ENCODE peak calls at places on chromosome 10, in nine cellular contexts. O is cardiac muscle cell; L is small intestine; F is adrenal gland; V is psoas muscle; Q is PC-9; R is tibial artery; D is IMR-90; Z is naive thymus-derived CD4-positive, alpha-beta T cell. X is an unnamed sample.

GRCh38 chr10:30557884-30558283 is 71.7 kb downstream of the LYZL2 start:
- DNase-seq in Z (no peak), Q (peak; percentile 64), O (peak; percentile 76), L (no peak), D (peak; percentile 47), F (peak; percentile 30), V (no peak), R (no peak), X (no peak)

GRCh38 chr10:15238553-15239335 is 70.3 kb upstream of the NMT2 start:
- DNase-seq in D (peak; percentile 60), Q (no peak), V (no peak), Z (no peak), L (no peak), R (no peak), O (peak; percentile 8), F (no peak), X (no peak)

GRCh38 chr10:469947-470338 is 219.5 kb downstream of the DIP2C start:
- DNase-seq in Z (no peak), L (no peak), V (no peak), D (no peak), Q (no peak), O (no peak), F (no peak), R (no peak), X (no peak)

GRCh38 chr10:96415150-96415895 is 56.5 kb upstream of the OPALIN start:
- DNase-seq in O (no peak), V (no peak), R (no peak), F (no peak), Z (no peak), L (no peak), Q (no peak), D (no peak), X (no peak)

GRCh38 chr10:68792115-68792514 is 35.2 kb upstream of the STOX1 start:
- DNase-seq in L (no peak), R (no peak), Z (no peak), D (peak; percentile 30), Q (no peak), F (no peak), O (peak; percentile 29), V (no peak), X (no peak)

GRCh38 chr10:28939352-28940157 is 262.2 kb downstream of the BAMBI start:
- DNase-seq in V (peak; percentile 69), Q (peak; percentile 80), D (peak; percentile 66), Z (no peak), R (peak; percentile 85), O (peak; percentile 98), L (no peak), F (peak; percentile 53), X (peak; percentile 83)

GRCh38 chr10:97733256-97733655 is 3.7 kb upstream of the ZFYVE27 start:
- DNase-seq in R (no peak), Z (no peak), V (no peak), L (no peak), F (no peak), O (no peak), D (no peak), Q (no peak), X (no peak)

GRCh38 chr10:3265081-3265480 is 92.5 kb upstream of the PITRM1 start:
- DNase-seq in D (peak; percentile 16), F (no peak), O (no peak), Q (peak; percentile 53), Z (no peak), L (no peak), R (no peak), V (no peak), X (no peak)

GRCh38 chr10:103759100-103759781 is 96.1 kb downstream of the SH3PXD2A start:
- DNase-seq in L (peak; percentile 50), R (peak; percentile 44), O (peak; percentile 65), F (peak; percentile 53), Z (peak; percentile 28), Q (peak; percentile 71), V (peak; percentile 75), D (peak; percentile 91), X (peak; percentile 76)

GRCh38 chr10:35909291-35909690 is 267.2 kb upstream of the FZD8 start:
- DNase-seq in O (no peak), Q (no peak), V (no peak), Z (no peak), D (no peak), L (no peak), F (no peak), R (no peak), X (no peak)
- H3K27ac ChIP-seq in O (no peak overlapping the region), Q (no peak overlapping the region), V (no peak overlapping the region), Z (no peak overlapping the region), D (peak overlapping the region; percentile 29), L (no peak overlapping the region), F (no peak overlapping the region), R (no peak overlapping the region), X (no peak overlapping the region)

GRCh38 chr10:86905429-86905828 is 52.0 kb downstream of the MMRN2 start:
- DNase-seq in L (no peak), Q (no peak), R (no peak), V (no peak), F (peak; percentile 57), D (no peak), Z (no peak), O (no peak), X (no peak)
- H3K27me3 ChIP-seq in L (no peaks in the 10 kb centered on the region), Q (no peaks in the 10 kb centered on the region), R (no peaks in the 10 kb centered on the region), V (no peaks in the 10 kb centered on the region), F (no peaks in the 10 kb centered on the region), D (no peaks in the 10 kb centered on the region), Z (no peaks in the 10 kb centered on the region), O (no peaks in the 10 kb centered on the region), X (no peaks in the 10 kb centered on the region)

DNA sequence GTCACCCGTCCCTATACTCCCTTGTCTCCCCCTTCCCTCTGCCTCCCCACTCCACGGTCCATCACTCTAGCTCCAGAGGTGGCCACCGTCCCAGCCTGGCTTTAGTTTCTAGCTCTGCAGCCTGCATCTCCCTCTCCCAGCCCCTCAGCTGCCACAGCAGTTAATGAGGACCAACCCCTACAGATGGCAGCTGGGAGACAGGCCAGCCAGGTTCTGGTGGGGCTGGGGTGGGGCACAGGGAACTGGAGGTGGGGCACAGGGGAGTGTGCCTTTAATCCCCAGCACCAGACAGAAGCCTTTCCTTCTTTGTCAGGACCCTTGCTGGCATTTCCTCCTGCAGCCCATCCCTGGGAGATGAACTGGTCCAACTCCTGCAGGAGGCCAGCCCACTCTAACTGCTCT is 21.1 kb downstream of the UNC5B start:
- DNase-seq in F (no peak), L (no peak), Q (no peak), Z (no peak), O (no peak), D (no peak), R (no peak), V (no peak), X (no peak)
- H3K27ac ChIP-seq in F (no peak overlapping the region), L (no peak overlapping the region), Q (no peak overlapping the region), Z (no peak overlapping the region), O (peak overlapping the region; percentile 99), D (no peak overlapping the region), R (no peak overlapping the region), V (no peak overlapping the region), X (no peak overlapping the region)

GRCh38 chr10:123560301-123561144 is 105.6 kb upstream of the GPR26 start:
- DNase-seq in F (no peak), D (no peak), Q (no peak), R (no peak), O (no peak), V (no peak), Z (no peak), L (no peak), X (no peak)
- H3K27me3 ChIP-seq in F (no peaks in the 10 kb centered on the region), D (no peaks in the 10 kb centered on the region), Q (peaks cover 10% of the 10 kb centered on the region), R (peaks cover 39% of the 10 kb centered on the region), O (no peaks in the 10 kb centered on the region), V (no peaks in the 10 kb centered on the region), Z (no peaks in the 10 kb centered on the region), L (no peaks in the 10 kb centered on the region), X (no peaks in the 10 kb centered on the region)